ENCODE peak calls at places on chromosome 5, in ten cellular contexts. K, Q, Z, C, X, N, T, B, L and P are unnamed samples.

GRCh38 chr5:36357391-36357790 is 55.7 kb upstream of the RANBP3L start:
- DNase-seq in K (no peak), Q (no peak), Z (no peak), C (no peak), X (no peak), N (no peak), T (no peak), B (no peak), L (no peak), P (no peak)

GRCh38 chr5:58188287-58188651 is 271.6 kb downstream of the PLK2 start:
- DNase-seq in K (no peak), Q (no peak), Z (peak; percentile 8), C (no peak), X (peak; percentile 55), N (no peak), T (peak; percentile 86), B (no peak), L (no peak), P (no peak)

GRCh38 chr5:169512385-169512784 is 71.2 kb upstream of the SPDL1 start:
- DNase-seq in K (no peak), Q (no peak), Z (no peak), C (no peak), X (no peak), N (no peak), T (no peak), B (no peak), L (no peak), P (no peak)

GRCh38 chr5:111453747-111454146 is 58.6 kb downstream of the STARD4 start:
- DNase-seq in K (no peak), Q (no peak), Z (no peak), C (no peak), X (no peak), N (no peak), T (peak; percentile 68), B (no peak), L (no peak), P (no peak)

GRCh38 chr5:159231167-159231566 is 21.8 kb upstream of the RNF145 start:
- DNase-seq in K (no peak), Q (no peak), Z (no peak), C (no peak), X (no peak), N (no peak), T (peak; percentile 35), B (no peak), L (no peak), P (no peak)

GRCh38 chr5:82336566-82337351 is 58.6 kb upstream of the RPS23 start:
- DNase-seq in K (no peak), Q (no peak), Z (no peak), C (no peak), X (no peak), N (no peak), T (no peak), B (no peak), L (no peak), P (no peak)

GRCh38 chr5:6570530-6570929 is 62.3 kb downstream of the NSUN2 start:
- DNase-seq in K (no peak), Q (no peak), Z (no peak), C (no peak), X (no peak), N (no peak), T (no peak), B (no peak), L (no peak), P (no peak)

GRCh38 chr5:96904054-96904931 is 28.0 kb downstream of the ERAP2 start:
- DNase-seq in K (no peak), Q (no peak), Z (no peak), C (no peak), X (no peak), N (no peak), T (no peak), B (no peak), L (no peak), P (no peak)

GRCh38 chr5:121937762-121938161 is 24.0 kb upstream of the SRFBP1 start:
- DNase-seq in K (no peak), Q (no peak), Z (no peak), C (no peak), X (no peak), N (no peak), T (no peak), B (no peak), L (no peak), P (no peak)

GRCh38 chr5:115766608-115767007 is 49.9 kb downstream of the CDO1 start:
- DNase-seq in K (no peak), Q (no peak), Z (no peak), C (no peak), X (no peak), N (no peak), T (no peak), B (no peak), L (no peak), P (no peak)

DNA sequence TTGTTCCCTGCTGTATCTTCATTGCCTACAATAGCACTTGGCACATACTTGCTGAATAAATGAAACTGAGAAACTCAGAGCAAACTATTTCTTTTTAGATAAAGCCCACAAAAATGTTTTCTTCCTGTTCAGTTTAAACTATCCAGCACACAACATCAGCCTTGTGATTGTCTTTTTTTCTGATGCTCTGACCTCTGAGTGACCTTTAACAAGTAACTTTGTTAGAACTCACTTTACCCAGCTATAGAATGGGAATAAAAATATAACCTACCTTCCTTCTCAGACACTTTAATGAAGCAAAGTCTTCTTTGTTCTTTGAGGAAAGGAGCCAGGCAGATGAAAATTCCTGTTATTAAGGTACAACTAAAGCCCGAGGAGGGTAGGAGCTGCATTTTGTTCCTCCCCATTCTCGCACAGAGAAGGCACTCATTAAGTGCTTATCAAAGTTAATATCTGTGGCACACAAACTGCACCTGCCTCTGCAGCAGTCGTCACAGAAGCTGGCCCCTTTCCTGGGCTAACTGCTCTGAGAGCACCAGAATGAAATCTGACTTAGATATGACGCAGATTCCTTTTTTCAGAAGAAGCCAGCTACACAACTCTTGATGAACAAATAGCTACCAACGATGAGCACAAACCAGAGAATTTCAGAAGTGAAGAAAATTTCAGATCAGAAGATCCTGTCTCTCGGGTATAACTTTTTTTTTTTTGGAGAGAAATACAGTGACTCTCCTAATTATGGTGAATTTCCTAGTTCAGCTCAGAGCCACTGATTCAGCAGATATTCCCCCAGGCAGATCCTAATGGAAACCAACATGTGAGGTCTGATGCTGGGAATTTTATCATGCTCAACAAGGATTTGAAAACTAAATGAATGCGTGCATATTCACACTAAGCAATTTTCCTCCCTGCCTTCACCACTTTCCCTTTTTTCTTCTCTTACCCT is 31.0 kb upstream of the NR3C1 start:
- DNase-seq in K (no peak), Q (no peak), Z (no peak), C (peak; percentile 28), X (no peak), N (no peak), T (no peak), B (no peak), L (peak; percentile 52), P (no peak)
- TF ChIP-seq CTCF in K (no peak), Q (no peak), Z (no peak), C (no peak), X (no peak), N (no peak), T (no peak), B (no peak), L (no peak), P (no peak)

DNA sequence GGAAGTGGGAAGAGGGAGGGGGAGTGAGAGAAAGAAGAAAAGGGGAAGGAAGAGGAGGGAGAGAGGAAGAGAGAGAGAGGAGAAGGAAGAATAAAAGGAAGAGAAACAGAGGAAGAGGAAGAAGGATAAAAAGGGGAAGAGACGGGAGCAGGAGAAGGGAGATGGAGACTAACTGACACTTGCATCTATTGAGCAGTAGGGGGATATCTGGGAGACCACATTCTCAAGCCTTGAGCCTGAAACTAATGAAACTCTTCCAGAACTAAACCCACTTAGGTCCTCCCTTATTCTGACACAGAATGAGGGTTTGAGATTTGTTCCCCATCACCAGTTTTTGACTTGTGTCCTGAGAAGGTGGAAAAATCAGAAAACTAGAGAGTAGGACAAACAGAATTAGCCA is 533.3 kb downstream of the CDH12 start:
- DNase-seq in K (no peak), Q (no peak), Z (peak; percentile 65), C (no peak), X (no peak), N (no peak), T (no peak), B (no peak), L (no peak), P (no peak)
- TF ChIP-seq CTCF in K (peak; percentile 74), Q (no peak), Z (peak; percentile 50), C (no peak), X (no peak), N (no peak), T (no peak), B (no peak), L (no peak), P (peak; percentile 28)

DNA sequence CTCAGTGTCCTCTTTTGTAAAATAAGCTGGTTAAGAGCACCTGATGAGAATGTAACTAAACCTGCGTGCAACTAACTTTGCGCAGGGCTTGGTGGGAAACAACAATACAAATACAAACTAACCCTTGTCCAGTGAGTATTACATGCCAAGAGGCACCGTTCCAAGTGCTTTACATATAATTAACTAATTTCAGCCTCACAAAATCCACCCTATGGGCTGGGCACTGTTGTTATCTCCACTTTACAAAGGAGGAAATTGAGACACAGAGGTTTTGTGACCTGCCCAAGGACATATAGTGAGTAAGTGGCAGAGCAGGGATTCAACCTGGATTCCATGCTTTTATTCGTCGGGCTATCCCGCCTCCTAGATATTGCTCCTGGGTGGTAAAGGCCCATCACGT is 26.2 kb upstream of the TNIP1 start:
- DNase-seq in K (no peak), Q (no peak), Z (no peak), C (peak; percentile 64), X (no peak), N (no peak), T (no peak), B (no peak), L (no peak), P (no peak)
- TF ChIP-seq CTCF in K (no peak), Q (no peak), Z (no peak), C (no peak), X (no peak), N (no peak), T (no peak), B (no peak), L (no peak), P (no peak)

GRCh38 chr5:130112246-130112645 is 208.0 kb downstream of the CHSY3 start:
- DNase-seq in K (no peak), Q (no peak), Z (no peak), C (no peak), X (no peak), N (no peak), T (no peak), B (no peak), L (no peak), P (no peak)

GRCh38 chr5:130111723-130112122 is 207.5 kb downstream of the CHSY3 start:
- DNase-seq in K (no peak), Q (no peak), Z (no peak), C (no peak), X (no peak), N (no peak), T (no peak), B (no peak), L (no peak), P (no peak)

GRCh38 chr5:130116431-130116830 is 212.2 kb downstream of the CHSY3 start:
- DNase-seq in K (no peak), Q (no peak), Z (no peak), C (no peak), X (no peak), N (no peak), T (no peak), B (no peak), L (no peak), P (no peak)

DNA sequence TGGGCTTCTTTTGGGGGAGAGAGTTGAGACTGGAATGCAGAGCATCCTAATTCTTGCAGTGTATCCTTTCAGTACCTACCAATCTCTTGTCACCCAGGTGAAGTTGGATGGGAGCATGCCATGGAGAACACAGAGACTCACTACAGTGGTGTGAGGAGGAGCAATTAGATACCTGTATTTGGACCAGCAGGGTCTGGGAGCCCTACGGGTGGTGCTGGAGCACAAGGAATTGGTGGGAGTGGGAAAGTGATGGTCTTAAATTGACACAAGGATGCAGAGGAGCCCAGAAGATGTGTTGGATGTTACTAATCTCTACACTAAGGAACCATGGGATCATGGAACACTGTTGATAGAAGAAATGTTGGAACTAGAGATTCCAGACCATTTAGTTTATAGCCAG is 212.7 kb downstream of the CHSY3 start:
- DNase-seq in K (peak; percentile 51), Q (no peak), Z (peak; percentile 15), C (no peak), X (no peak), N (no peak), T (no peak), B (no peak), L (no peak), P (no peak)
- TF ChIP-seq CTCF in K (no peak), Q (no peak), Z (peak; percentile 30), C (no peak), X (no peak), N (no peak), T (no peak), B (no peak), L (no peak), P (no peak)